ENCODE peak calls at places on chromosomes 2 and 18, in six cellular contexts. G, Y, P, E, J and I are unnamed samples.

GRCh38 chr2:221484761-221485499 is 87.2 kb downstream of the EPHA4 start:
- DNase-seq in G (no peak), Y (no peak), P (no peak), E (no peak), J (no peak), I (no peak)

GRCh38 chr2:210460863-210461227 is 15.7 kb downstream of the LANCL1 start:
- DNase-seq in G (no peak), Y (no peak), P (no peak), E (no peak), J (no peak), I (no peak)

GRCh38 chr2:107025869-107026380 is 140.0 kb upstream of the ST6GAL2 start:
- DNase-seq in G (peak), Y (no peak), P (no peak), E (no peak), J (no peak), I (no peak)

GRCh38 chr2:111673526-111673925 is 210.5 kb downstream of the ANAPC1 start:
- DNase-seq in G (no peak), Y (no peak), P (no peak), E (no peak), J (peak), I (no peak)

GRCh38 chr2:171327043-171327496 is 106.7 kb downstream of the METTL8 start:
- DNase-seq in G (no peak), Y (no peak), P (no peak), E (no peak), J (no peak), I (no peak)

GRCh38 chr2:49403722-49404507 is 249.6 kb upstream of the FSHR start:
- DNase-seq in G (no peak), Y (no peak), P (no peak), E (no peak), J (no peak), I (no peak)

GRCh38 chr2:17445744-17446143 is 72.5 kb downstream of the RAD51AP2 start:
- DNase-seq in G (no peak), Y (no peak), P (no peak), E (no peak), J (no peak), I (no peak)

GRCh38 chr2:172335731-172336130 is 91.7 kb upstream of the ITGA6 start:
- DNase-seq in G (no peak), Y (no peak), P (no peak), E (no peak), J (no peak), I (no peak)

GRCh38 chr2:19358242-19359020 is at the start of gene OSR1:
- DNase-seq in G (peak), Y (peak), P (no peak), E (no peak), J (peak), I (no peak)

GRCh38 chr2:50529600-50530218 is 502.2 kb downstream of the NRXN1 start:
- DNase-seq in G (peak), Y (peak), P (peak), E (no peak), J (peak), I (no peak)

GRCh38 chr2:30608643-30609042 is 161.6 kb downstream of the LCLAT1 start:
- DNase-seq in G (peak), Y (no peak), P (no peak), E (no peak), J (no peak), I (no peak)

GRCh38 chr2:34004936-34005335 is 405.8 kb upstream of the FAM98A start:
- DNase-seq in G (no peak), Y (no peak), P (no peak), E (no peak), J (no peak), I (no peak)

GRCh38 chr2:37683926-37684780 is 12.7 kb upstream of the CDC42EP3 start:
- DNase-seq in G (peak), Y (no peak), P (no peak), E (no peak), J (no peak), I (no peak)

GRCh38 chr2:205877501-205877900 is 195.2 kb downstream of the NRP2 start:
- DNase-seq in G (no peak), Y (no peak), P (no peak), E (no peak), J (no peak), I (no peak)

GRCh38 chr2:72806280-72806955 is 19.4 kb downstream of the EXOC6B start:
- DNase-seq in G (no peak), Y (no peak), P (no peak), E (no peak), J (no peak), I (no peak)

GRCh38 chr2:127664065-127664894 is 11.1 kb downstream of the LIMS2 start:
- DNase-seq in G (no peak), Y (no peak), P (no peak), E (peak), J (no peak), I (no peak)

GRCh38 chr2:11553661-11554429 is 20.0 kb downstream of the GREB1 start:
- DNase-seq in G (peak), Y (no peak), P (no peak), E (no peak), J (no peak), I (no peak)

GRCh38 chr2:191629001-191629453 is 48.9 kb upstream of the NABP1 start:
- DNase-seq in G (no peak), Y (no peak), P (no peak), E (no peak), J (no peak), I (no peak)

GRCh38 chr2:45607701-45608100 is 3.4 kb downstream of the SRBD1 start:
- DNase-seq in G (peak), Y (no peak), P (no peak), E (no peak), J (peak), I (no peak)

GRCh38 chr2:134773372-134774073 is 54.7 kb upstream of the TMEM163 start:
- DNase-seq in G (no peak), Y (no peak), P (no peak), E (no peak), J (no peak), I (no peak)

GRCh38 chr2:127154985-127155650 is 48.2 kb upstream of the BIN1 start:
- DNase-seq in G (no peak), Y (no peak), P (no peak), E (no peak), J (no peak), I (no peak)

GRCh38 chr2:149487189-149487588 is 100.4 kb downstream of the MMADHC start:
- DNase-seq in G (peak), Y (no peak), P (no peak), E (no peak), J (no peak), I (no peak)
- TF ChIP-seq CTCF in G (peak), Y (peak), P (no peak), E (no peak), J (no peak), I (no peak)

DNA sequence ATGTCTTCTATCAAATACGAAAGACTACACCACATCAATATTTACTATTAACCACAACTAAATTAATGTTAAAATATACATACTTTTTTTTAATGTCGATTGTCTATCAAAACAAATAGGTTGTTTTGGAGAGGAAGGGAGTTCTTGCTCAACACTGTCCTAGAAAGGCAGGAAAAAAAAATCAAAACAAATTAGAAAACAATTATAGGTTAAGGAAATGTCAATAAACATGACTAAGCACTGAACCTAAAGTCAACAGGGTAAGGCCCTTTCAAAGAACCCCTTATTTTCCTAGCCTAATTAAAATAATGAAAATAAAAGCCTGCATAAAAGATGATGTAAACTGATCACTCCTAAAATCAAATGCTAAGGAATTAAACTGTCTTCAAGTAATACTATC is 2.8 kb downstream of the CEP76 start:
- DNase-seq in G (no peak), Y (no peak), P (no peak), E (no peak), J (peak), I (no peak)
- H3K4me3 ChIP-seq in G (peak), Y (no peak), P (no peak), E (no peak), J (peak), I (no peak)

GRCh38 chr2:101149241-101150192 is 1.7 kb downstream of the TBC1D8 start:
- DNase-seq in G (peak), Y (no peak), P (no peak), E (no peak), J (peak), I (no peak)

GRCh38 chr2:101151141-101151858 is at the start of gene TBC1D8:
- DNase-seq in G (peak), Y (peak), P (peak), E (peak), J (peak), I (no peak)

GRCh38 chr2:101148777-101149176 is 2.4 kb downstream of the TBC1D8 start:
- DNase-seq in G (no peak), Y (no peak), P (no peak), E (no peak), J (no peak), I (no peak)

GRCh38 chr2:101151859-101152194 is 645 bp upstream of the TBC1D8 start:
- DNase-seq in G (peak), Y (no peak), P (peak), E (no peak), J (no peak), I (no peak)

GRCh38 chr2:101150306-101151140 is 659 bp downstream of the TBC1D8 start:
- DNase-seq in G (peak), Y (no peak), P (peak), E (peak), J (no peak), I (no peak)
- TF ChIP-seq CTCF in G (no peak), Y (no peak), P (no peak), E (no peak), J (peak), I (no peak)

GRCh38 chr18:39340418-39340817 is 1774.8 kb upstream of the CELF4 start:
- DNase-seq in G (no peak), Y (no peak), P (no peak), E (no peak), J (no peak), I (no peak)
- H3K4me3 ChIP-seq in G (no peak), Y (no peak), P (no peak), E (no peak), J (no peak), I (no peak)

DNA sequence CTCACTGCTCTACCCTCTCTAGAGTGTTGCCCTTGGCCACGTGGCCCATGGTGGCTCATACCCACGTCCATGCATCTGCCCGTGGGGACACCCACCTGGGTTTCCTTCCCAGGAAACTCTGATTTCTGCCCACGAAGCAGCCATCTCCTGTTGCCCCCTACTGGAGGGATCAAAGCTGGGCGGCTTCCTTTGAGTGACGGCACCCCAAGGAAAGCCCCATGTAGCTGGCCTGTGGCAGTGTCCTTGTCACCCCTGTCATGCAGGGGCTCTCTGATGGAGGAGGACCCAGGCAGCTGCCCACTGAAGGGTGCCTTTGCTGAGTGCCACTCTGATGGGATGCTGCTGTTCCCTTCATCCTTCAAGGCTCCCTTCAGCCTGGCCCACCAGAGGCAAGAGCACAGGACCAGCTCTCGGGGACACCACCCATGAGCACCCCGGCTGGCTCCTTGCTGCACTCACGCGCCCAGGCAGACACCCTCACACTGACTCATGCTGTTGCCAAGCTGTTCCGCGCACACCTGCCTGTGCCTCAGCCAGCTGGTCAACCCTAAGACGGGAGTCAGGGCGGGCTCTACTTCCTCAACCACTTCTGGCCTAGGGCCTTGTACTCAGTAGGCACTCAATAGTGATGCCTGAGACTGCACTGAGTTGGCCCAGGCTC is 101.1 kb downstream of the CTIF start:
- DNase-seq in G (no peak), Y (no peak), P (peak), E (no peak), J (no peak), I (no peak)
- TF ChIP-seq CTCF in G (peak), Y (peak), P (peak), E (no peak), J (peak), I (peak)

GRCh38 chr18:3604626-3605408 is 154.8 kb downstream of the TGIF1 start:
- DNase-seq in G (peak), Y (peak), P (peak), E (no peak), J (peak), I (peak)

GRCh38 chr18:3603460-3604259 is 153.7 kb downstream of the TGIF1 start:
- DNase-seq in G (peak), Y (peak), P (peak), E (no peak), J (peak), I (no peak)

GRCh38 chr18:3604260-3604625 is 154.3 kb downstream of the TGIF1 start:
- DNase-seq in G (no peak), Y (no peak), P (no peak), E (no peak), J (no peak), I (no peak)

GRCh38 chr18:3607309-3608098 is 157.5 kb downstream of the TGIF1 start:
- DNase-seq in G (no peak), Y (no peak), P (no peak), E (no peak), J (no peak), I (no peak)

DNA sequence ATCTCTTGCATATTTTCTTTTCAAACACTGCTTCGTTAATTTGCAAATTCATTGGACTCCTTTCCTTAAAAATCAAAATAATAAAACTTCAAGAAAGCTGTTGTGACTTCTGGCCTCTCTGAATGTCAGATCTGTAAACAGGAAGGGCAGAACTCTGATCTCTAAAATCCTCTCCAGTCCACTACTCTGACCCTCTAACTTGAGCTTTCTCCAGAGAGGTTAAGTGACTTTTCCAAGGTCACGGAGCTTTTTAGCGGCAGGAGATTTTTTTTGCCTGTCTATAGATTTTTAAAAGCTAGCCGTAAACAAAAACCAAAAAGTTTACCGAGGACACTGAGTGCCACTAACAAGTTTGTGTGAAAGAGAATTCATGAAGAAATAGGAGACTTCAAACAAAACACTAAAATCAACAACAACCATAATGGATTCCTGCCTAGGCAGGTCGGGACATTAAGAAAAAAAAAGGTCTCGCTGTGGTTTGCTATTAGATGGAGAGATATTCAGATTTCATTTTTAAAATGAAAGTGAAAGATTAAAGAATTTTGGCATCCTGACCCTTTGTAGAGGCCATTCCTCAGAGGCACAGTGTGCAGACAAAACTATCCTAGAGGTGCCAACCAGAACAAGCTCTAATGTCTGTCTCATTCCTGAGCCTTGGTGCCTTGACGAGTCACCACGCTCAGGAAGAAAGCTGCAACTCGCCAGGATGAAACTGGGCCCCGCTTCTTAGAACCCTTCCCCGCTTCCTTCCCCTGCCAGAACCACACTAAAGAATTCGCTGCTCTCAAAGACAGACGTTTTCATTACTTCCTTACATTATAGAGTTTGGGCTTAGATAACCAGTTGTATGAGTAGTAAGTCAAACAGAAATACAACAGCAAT is 155.8 kb downstream of the TGIF1 start:
- DNase-seq in G (peak), Y (no peak), P (no peak), E (no peak), J (no peak), I (no peak)
- H3K4me3 ChIP-seq in G (peak), Y (peak), P (peak), E (peak), J (peak), I (peak)

GRCh38 chr18:9810994-9811393 is 74.8 kb upstream of the TXNDC2 start:
- DNase-seq in G (no peak), Y (no peak), P (no peak), E (no peak), J (no peak), I (no peak)
- TF ChIP-seq CTCF in G (no peak), Y (no peak), P (no peak), E (no peak), J (peak), I (no peak)

GRCh38 chr18:62611395-62612241 is 88.8 kb downstream of the ZCCHC2 start:
- DNase-seq in G (no peak), Y (no peak), P (no peak), E (no peak), J (no peak), I (no peak)
- H3K4me3 ChIP-seq in G (no peak), Y (no peak), P (no peak), E (no peak), J (no peak), I (no peak)